ENCODE peak calls at places on chromosomes 16 and 17, in ten cellular contexts. One of them, this sample, is unnamed.

GRCh38 chr16:14958323-14958600 is 16.6 kb upstream of the PDXDC1 start:
- DNase-seq in right cardiac atrium: no peak
- DNase-seq in Peyer's patch: no peak
- DNase-seq in aorta: no peak
- DNase-seq in CD4-positive, alpha-beta T cell: no peak
- DNase-seq in GM23338: no peak
- DNase-seq in caudate nucleus: no peak
- DNase-seq in spleen: no peak
- DNase-seq in heart left ventricle: no peak
- DNase-seq in OCI-LY7: no peak
- DNase-seq in this sample: no peak

GRCh38 chr16:67181346-67181745 is 2.4 kb downstream of the MATCAP1 start:
- DNase-seq in Peyer's patch: no peak
- DNase-seq in spleen: no peak
- DNase-seq in OCI-LY7: no peak
- DNase-seq in GM23338: no peak
- DNase-seq in aorta: peak
- DNase-seq in CD4-positive, alpha-beta T cell: no peak
- DNase-seq in right cardiac atrium: peak
- DNase-seq in heart left ventricle: no peak
- DNase-seq in caudate nucleus: no peak
- DNase-seq in this sample: no peak

GRCh38 chr17:38673714-38674012 is 1.1 kb downstream of the EPOP start:
- DNase-seq in heart left ventricle: no peak
- DNase-seq in GM23338: peak
- DNase-seq in CD4-positive, alpha-beta T cell: no peak
- DNase-seq in right cardiac atrium: peak
- DNase-seq in caudate nucleus: no peak
- DNase-seq in aorta: peak
- DNase-seq in OCI-LY7: no peak
- DNase-seq in spleen: no peak
- DNase-seq in Peyer's patch: no peak
- DNase-seq in this sample: no peak

GRCh38 chr17:62101519-62101918 is 36.4 kb upstream of the MED13 start:
- DNase-seq in OCI-LY7: no peak
- DNase-seq in Peyer's patch: no peak
- DNase-seq in caudate nucleus: no peak
- DNase-seq in CD4-positive, alpha-beta T cell: no peak
- DNase-seq in GM23338: no peak
- DNase-seq in heart left ventricle: no peak
- DNase-seq in right cardiac atrium: no peak
- DNase-seq in aorta: no peak
- DNase-seq in spleen: no peak
- DNase-seq in this sample: no peak

GRCh38 chr16:1972490-1972877 is 631 bp downstream of the TBL3 start:
- DNase-seq in caudate nucleus: no peak
- DNase-seq in heart left ventricle: no peak
- DNase-seq in OCI-LY7: no peak
- DNase-seq in CD4-positive, alpha-beta T cell: no peak
- DNase-seq in right cardiac atrium: peak
- DNase-seq in Peyer's patch: no peak
- DNase-seq in GM23338: peak
- DNase-seq in spleen: no peak
- DNase-seq in aorta: no peak
- DNase-seq in this sample: no peak

GRCh38 chr17:37299257-37299985 is 76.4 kb upstream of the C17orf78 start:
- DNase-seq in CD4-positive, alpha-beta T cell: no peak
- DNase-seq in right cardiac atrium: no peak
- DNase-seq in heart left ventricle: no peak
- DNase-seq in spleen: no peak
- DNase-seq in OCI-LY7: no peak
- DNase-seq in aorta: no peak
- DNase-seq in Peyer's patch: no peak
- DNase-seq in GM23338: peak
- DNase-seq in caudate nucleus: no peak
- DNase-seq in this sample: no peak

GRCh38 chr17:2695961-2696760 is 15.4 kb downstream of the CLUH start:
- DNase-seq in Peyer's patch: peak
- DNase-seq in CD4-positive, alpha-beta T cell: no peak
- DNase-seq in right cardiac atrium: no peak
- DNase-seq in OCI-LY7: no peak
- DNase-seq in heart left ventricle: peak
- DNase-seq in spleen: peak
- DNase-seq in GM23338: no peak
- DNase-seq in aorta: peak
- DNase-seq in caudate nucleus: no peak
- DNase-seq in this sample: no peak

GRCh38 chr17:71024172-71024571 is 854.8 kb downstream of the KCNJ2 start:
- DNase-seq in OCI-LY7: no peak
- DNase-seq in spleen: no peak
- DNase-seq in right cardiac atrium: no peak
- DNase-seq in CD4-positive, alpha-beta T cell: no peak
- DNase-seq in heart left ventricle: no peak
- DNase-seq in Peyer's patch: no peak
- DNase-seq in caudate nucleus: no peak
- DNase-seq in GM23338: no peak
- DNase-seq in aorta: no peak
- DNase-seq in this sample: no peak

GRCh38 chr17:45240905-45241314 is 19.2 kb downstream of the FMNL1 start:
- DNase-seq in right cardiac atrium: peak
- DNase-seq in aorta: no peak
- DNase-seq in heart left ventricle: no peak
- DNase-seq in Peyer's patch: no peak
- DNase-seq in spleen: no peak
- DNase-seq in caudate nucleus: peak
- DNase-seq in OCI-LY7: no peak
- DNase-seq in GM23338: peak
- DNase-seq in CD4-positive, alpha-beta T cell: no peak
- DNase-seq in this sample: no peak

GRCh38 chr17:7141824-7142223 is 27.2 kb upstream of the ASGR2 start:
- DNase-seq in aorta: no peak
- DNase-seq in GM23338: no peak
- DNase-seq in right cardiac atrium: no peak
- DNase-seq in caudate nucleus: no peak
- DNase-seq in CD4-positive, alpha-beta T cell: no peak
- DNase-seq in OCI-LY7: no peak
- DNase-seq in heart left ventricle: no peak
- DNase-seq in Peyer's patch: no peak
- DNase-seq in spleen: no peak
- DNase-seq in this sample: peak

GRCh38 chr17:9522074-9522473 is 53.5 kb downstream of the STX8 start:
- DNase-seq in right cardiac atrium: no peak
- DNase-seq in CD4-positive, alpha-beta T cell: no peak
- DNase-seq in spleen: no peak
- DNase-seq in aorta: no peak
- DNase-seq in Peyer's patch: no peak
- DNase-seq in heart left ventricle: no peak
- DNase-seq in caudate nucleus: no peak
- DNase-seq in GM23338: peak
- DNase-seq in OCI-LY7: peak
- DNase-seq in this sample: peak

GRCh38 chr17:32127156-32127897 is 15.0 kb upstream of the RHOT1 start:
- DNase-seq in CD4-positive, alpha-beta T cell: peak
- DNase-seq in heart left ventricle: peak
- DNase-seq in spleen: peak
- DNase-seq in caudate nucleus: peak
- DNase-seq in OCI-LY7: peak
- DNase-seq in Peyer's patch: peak
- DNase-seq in GM23338: peak
- DNase-seq in right cardiac atrium: peak
- DNase-seq in aorta: peak
- DNase-seq in this sample: peak

DNA sequence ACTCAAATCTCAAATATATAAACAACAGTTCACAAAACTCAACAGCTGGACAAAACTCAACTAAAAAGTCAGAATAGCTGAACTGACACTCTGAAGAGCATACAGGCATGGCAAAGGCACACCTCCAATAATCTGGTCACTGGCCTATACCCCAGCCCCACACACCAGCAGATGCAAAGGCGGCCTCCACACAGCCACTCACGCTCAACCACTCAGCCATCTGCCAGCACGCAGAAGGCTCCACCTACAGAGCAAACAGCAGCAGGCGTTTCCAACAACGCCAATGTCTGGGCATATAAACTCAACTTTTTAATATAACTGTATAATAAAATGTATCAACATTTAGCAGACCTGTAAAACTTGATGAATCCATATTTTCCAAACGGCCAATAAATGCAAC is 17.2 kb downstream of the USP7 start:
- DNase-seq in caudate nucleus: no peak
- DNase-seq in right cardiac atrium: no peak
- DNase-seq in heart left ventricle: no peak
- DNase-seq in GM23338: no peak
- DNase-seq in CD4-positive, alpha-beta T cell: no peak
- DNase-seq in aorta: no peak
- DNase-seq in OCI-LY7: peak
- DNase-seq in Peyer's patch: no peak
- DNase-seq in spleen: no peak
- DNase-seq in this sample: no peak
- H3K27ac ChIP-seq in caudate nucleus: no peak
- H3K27ac ChIP-seq in right cardiac atrium: no peak
- H3K27ac ChIP-seq in heart left ventricle: no peak
- H3K27ac ChIP-seq in GM23338: no peak
- H3K27ac ChIP-seq in CD4-positive, alpha-beta T cell: no peak
- H3K27ac ChIP-seq in aorta: no peak
- H3K27ac ChIP-seq in OCI-LY7: no peak
- H3K27ac ChIP-seq in Peyer's patch: no peak
- H3K27ac ChIP-seq in spleen: no peak
- H3K27ac ChIP-seq in this sample: no peak

GRCh38 chr16:83945587-83945986 is 7.5 kb upstream of the OSGIN1 start:
- DNase-seq in GM23338: no peak
- DNase-seq in Peyer's patch: no peak
- DNase-seq in OCI-LY7: no peak
- DNase-seq in caudate nucleus: no peak
- DNase-seq in heart left ventricle: no peak
- DNase-seq in aorta: no peak
- DNase-seq in CD4-positive, alpha-beta T cell: no peak
- DNase-seq in right cardiac atrium: no peak
- DNase-seq in spleen: no peak
- DNase-seq in this sample: no peak

GRCh38 chr16:83946154-83946780 is 6.8 kb upstream of the OSGIN1 start:
- DNase-seq in CD4-positive, alpha-beta T cell: no peak
- DNase-seq in OCI-LY7: no peak
- DNase-seq in spleen: no peak
- DNase-seq in Peyer's patch: no peak
- DNase-seq in GM23338: no peak
- DNase-seq in caudate nucleus: no peak
- DNase-seq in right cardiac atrium: no peak
- DNase-seq in heart left ventricle: no peak
- DNase-seq in aorta: no peak
- DNase-seq in this sample: no peak

GRCh38 chr16:83948914-83949723 is 3.9 kb upstream of the OSGIN1 start:
- DNase-seq in heart left ventricle: no peak
- DNase-seq in OCI-LY7: no peak
- DNase-seq in CD4-positive, alpha-beta T cell: no peak
- DNase-seq in Peyer's patch: peak
- DNase-seq in caudate nucleus: no peak
- DNase-seq in spleen: no peak
- DNase-seq in GM23338: no peak
- DNase-seq in right cardiac atrium: no peak
- DNase-seq in aorta: no peak
- DNase-seq in this sample: no peak

GRCh38 chr16:83947642-83948234 is 5.3 kb upstream of the OSGIN1 start:
- DNase-seq in CD4-positive, alpha-beta T cell: no peak
- DNase-seq in caudate nucleus: no peak
- DNase-seq in Peyer's patch: no peak
- DNase-seq in right cardiac atrium: no peak
- DNase-seq in OCI-LY7: no peak
- DNase-seq in spleen: no peak
- DNase-seq in GM23338: no peak
- DNase-seq in aorta: no peak
- DNase-seq in heart left ventricle: no peak
- DNase-seq in this sample: no peak

GRCh38 chr16:83946781-83947566 is 6.1 kb upstream of the OSGIN1 start:
- DNase-seq in aorta: no peak
- DNase-seq in OCI-LY7: no peak
- DNase-seq in GM23338: no peak
- DNase-seq in spleen: no peak
- DNase-seq in caudate nucleus: no peak
- DNase-seq in Peyer's patch: no peak
- DNase-seq in heart left ventricle: no peak
- DNase-seq in CD4-positive, alpha-beta T cell: no peak
- DNase-seq in right cardiac atrium: no peak
- DNase-seq in this sample: no peak
- H3K27ac ChIP-seq in aorta: no peak
- H3K27ac ChIP-seq in OCI-LY7: no peak
- H3K27ac ChIP-seq in GM23338: no peak
- H3K27ac ChIP-seq in spleen: no peak
- H3K27ac ChIP-seq in caudate nucleus: no peak
- H3K27ac ChIP-seq in Peyer's patch: no peak
- H3K27ac ChIP-seq in heart left ventricle: no peak
- H3K27ac ChIP-seq in CD4-positive, alpha-beta T cell: no peak
- H3K27ac ChIP-seq in right cardiac atrium: no peak
- H3K27ac ChIP-seq in this sample: no peak

DNA sequence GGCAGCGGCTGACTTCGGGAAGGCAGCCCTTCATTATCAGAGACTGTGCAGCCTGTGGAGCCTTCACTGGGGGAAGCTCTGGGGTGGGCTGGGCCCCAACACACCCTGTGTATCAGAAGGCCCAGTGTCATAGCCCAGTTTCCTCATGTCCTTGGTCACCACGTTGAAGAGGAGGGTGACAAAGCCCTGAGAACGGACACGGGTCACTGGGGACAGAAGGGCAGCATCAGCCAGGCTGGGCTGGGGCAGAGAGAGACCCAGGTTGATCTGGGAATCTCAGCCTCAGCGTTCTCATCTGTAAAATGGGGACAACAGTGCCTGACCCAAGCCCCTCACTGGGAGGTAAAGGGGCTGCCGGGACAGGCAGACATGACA is 19.3 kb downstream of the B9D1 start:
- DNase-seq in aorta: no peak
- DNase-seq in caudate nucleus: no peak
- DNase-seq in OCI-LY7: no peak
- DNase-seq in Peyer's patch: no peak
- DNase-seq in CD4-positive, alpha-beta T cell: no peak
- DNase-seq in right cardiac atrium: no peak
- DNase-seq in GM23338: no peak
- DNase-seq in spleen: no peak
- DNase-seq in heart left ventricle: no peak
- DNase-seq in this sample: no peak
- H3K27ac ChIP-seq in aorta: no peak
- H3K27ac ChIP-seq in caudate nucleus: no peak
- H3K27ac ChIP-seq in OCI-LY7: no peak
- H3K27ac ChIP-seq in Peyer's patch: no peak
- H3K27ac ChIP-seq in CD4-positive, alpha-beta T cell: no peak
- H3K27ac ChIP-seq in right cardiac atrium: no peak
- H3K27ac ChIP-seq in GM23338: no peak
- H3K27ac ChIP-seq in spleen: no peak
- H3K27ac ChIP-seq in heart left ventricle: no peak
- H3K27ac ChIP-seq in this sample: no peak

DNA sequence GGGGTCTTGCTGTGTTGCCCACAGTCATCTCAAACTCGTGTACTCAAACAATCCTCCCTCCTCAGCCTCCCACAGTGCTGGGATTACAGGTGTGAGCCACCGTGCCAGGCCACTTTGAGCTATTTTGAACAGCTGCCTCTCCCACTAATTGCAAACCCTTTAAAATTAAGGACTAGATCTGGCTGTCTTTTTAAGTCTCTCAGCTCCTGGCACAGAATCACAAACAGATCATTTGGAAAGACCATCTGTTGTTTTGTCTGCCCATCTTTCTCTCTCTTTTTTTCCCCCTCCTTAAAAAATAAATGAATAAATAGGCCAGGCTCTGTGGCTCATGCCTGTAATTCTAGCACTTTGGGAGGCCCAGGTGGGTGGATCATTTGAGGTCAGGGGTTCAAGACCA is 10.9 kb upstream of the STAT3 start:
- DNase-seq in GM23338: no peak
- DNase-seq in CD4-positive, alpha-beta T cell: no peak
- DNase-seq in heart left ventricle: no peak
- DNase-seq in aorta: no peak
- DNase-seq in Peyer's patch: no peak
- DNase-seq in caudate nucleus: no peak
- DNase-seq in spleen: no peak
- DNase-seq in right cardiac atrium: no peak
- DNase-seq in OCI-LY7: no peak
- DNase-seq in this sample: no peak
- H3K27ac ChIP-seq in GM23338: peak
- H3K27ac ChIP-seq in CD4-positive, alpha-beta T cell: no peak
- H3K27ac ChIP-seq in heart left ventricle: no peak
- H3K27ac ChIP-seq in aorta: peak
- H3K27ac ChIP-seq in Peyer's patch: no peak
- H3K27ac ChIP-seq in caudate nucleus: no peak
- H3K27ac ChIP-seq in spleen: no peak
- H3K27ac ChIP-seq in right cardiac atrium: no peak
- H3K27ac ChIP-seq in OCI-LY7: no peak
- H3K27ac ChIP-seq in this sample: no peak